ENCODE peak calls at places on chromosomes 11 and 22, in eight cellular contexts. S, C, D, A, K, M, J and P are unnamed samples.

GRCh38 chr11:11981840-11982239 is 26.6 kb downstream of the DKK3 start:
- DNase-seq in D (no peak), K (no peak), M (no peak), A (no peak), S (no peak), C (no peak), J (no peak), P (no peak)

GRCh38 chr11:87114093-87114492 is 76.4 kb downstream of the TMEM135 start:
- DNase-seq in J (no peak), A (no peak), C (no peak), S (no peak), K (no peak), D (no peak), M (no peak), P (no peak)

GRCh38 chr11:19259487-19260345 is 19.0 kb upstream of the E2F8 start:
- DNase-seq in C (no peak), S (peak), K (peak), J (peak), M (peak), A (peak), D (peak), P (peak)

GRCh38 chr11:46389450-46390330 is 1.9 kb downstream of the CHRM4 start:
- DNase-seq in K (no peak), D (peak), J (peak), C (peak), A (peak), M (peak), S (peak), P (no peak)

GRCh38 chr11:71364806-71365205 is 83.4 kb downstream of the DHCR7 start:
- DNase-seq in A (no peak), J (no peak), D (no peak), C (no peak), K (no peak), M (no peak), S (no peak), P (no peak)

GRCh38 chr11:34176980-34177319 is 71.5 kb downstream of the NAT10 start:
- DNase-seq in S (no peak), C (no peak), D (no peak), M (no peak), J (no peak), K (no peak), A (no peak), P (no peak)

GRCh38 chr22:30047364-30047738 is 32.9 kb upstream of the HORMAD2 start:
- DNase-seq in A (no peak), S (no peak), K (no peak), C (no peak), D (no peak), M (no peak), J (no peak), P (no peak)

GRCh38 chr11:111633756-111634362 is 31.6 kb downstream of the SIK2 start:
- DNase-seq in A (no peak), S (no peak), D (peak), K (no peak), J (no peak), C (no peak), M (no peak), P (no peak)

GRCh38 chr11:58592760-58593472 is 14.1 kb downstream of the ZFP91 start:
- DNase-seq in S (no peak), A (peak), K (no peak), D (peak), M (no peak), C (no peak), J (peak), P (no peak)

GRCh38 chr11:108037636-108038035 is 28.9 kb downstream of the CUL5 start:
- DNase-seq in D (no peak), A (no peak), K (peak), S (no peak), J (no peak), C (no peak), M (no peak), P (no peak)